ENCODE peak calls at places on chromosomes 6 and 20, in four cellular contexts. E, X, V and G are unnamed samples. For H3K4me1, the result is how much of the 10 kb centered on the place peaks cover.

GRCh38 chr20:14612389-14612788 is 275.0 kb upstream of the FLRT3 start:
- DNase-seq in E (no peak), V (peak), X (no peak), G (no peak)

GRCh38 chr6:25713802-25714201 is 40.7 kb upstream of the SLC17A4 start:
- DNase-seq in X (no peak), E (no peak), V (no peak), G (no peak)

GRCh38 chr6:68651018-68651985 is 16.2 kb downstream of the ADGRB3 start:
- DNase-seq in E (no peak), V (no peak), X (no peak), G (no peak)

GRCh38 chr6:90940812-90941481 is 354.1 kb upstream of the MAP3K7 start:
- DNase-seq in X (peak), E (no peak), V (peak), G (no peak)

GRCh38 chr6:111591901-111592461 is 13.7 kb downstream of the TRAF3IP2 start:
- DNase-seq in X (no peak), E (no peak), V (no peak), G (no peak)

GRCh38 chr6:45115696-45116095 is 212.4 kb upstream of the RUNX2 start:
- DNase-seq in V (peak), X (no peak), E (no peak), G (no peak)

GRCh38 chr6:157380458-157380778 is 572 bp upstream of the ZDHHC14 start:
- DNase-seq in X (peak), E (no peak), V (no peak), G (no peak)

GRCh38 chr6:105501945-105502344 is 99.1 kb upstream of the PREP start:
- DNase-seq in E (no peak), V (no peak), X (no peak), G (no peak)

GRCh38 chr6:89536230-89536629 is 102.3 kb downstream of the LYRM2 start:
- DNase-seq in X (no peak), V (no peak), E (peak), G (peak)

GRCh38 chr20:539848-540247 is 3.7 kb downstream of the CSNK2A1 start:
- DNase-seq in X (no peak), V (peak), E (no peak), G (no peak)

GRCh38 chr20:37534401-37535157 is 6.9 kb upstream of the BLCAP start:
- DNase-seq in X (peak), E (peak), V (peak), G (peak)

GRCh38 chr6:158757753-158758090 is 61.4 kb downstream of the EZR start:
- DNase-seq in X (no peak), E (peak), V (no peak), G (no peak)

GRCh38 chr6:131366223-131366622 is 206.8 kb upstream of the ARG1 start:
- DNase-seq in V (no peak), E (no peak), X (peak), G (no peak)
- H3K4me3 ChIP-seq in V (no peak), E (no peak), X (no peak), G (no peak)

DNA sequence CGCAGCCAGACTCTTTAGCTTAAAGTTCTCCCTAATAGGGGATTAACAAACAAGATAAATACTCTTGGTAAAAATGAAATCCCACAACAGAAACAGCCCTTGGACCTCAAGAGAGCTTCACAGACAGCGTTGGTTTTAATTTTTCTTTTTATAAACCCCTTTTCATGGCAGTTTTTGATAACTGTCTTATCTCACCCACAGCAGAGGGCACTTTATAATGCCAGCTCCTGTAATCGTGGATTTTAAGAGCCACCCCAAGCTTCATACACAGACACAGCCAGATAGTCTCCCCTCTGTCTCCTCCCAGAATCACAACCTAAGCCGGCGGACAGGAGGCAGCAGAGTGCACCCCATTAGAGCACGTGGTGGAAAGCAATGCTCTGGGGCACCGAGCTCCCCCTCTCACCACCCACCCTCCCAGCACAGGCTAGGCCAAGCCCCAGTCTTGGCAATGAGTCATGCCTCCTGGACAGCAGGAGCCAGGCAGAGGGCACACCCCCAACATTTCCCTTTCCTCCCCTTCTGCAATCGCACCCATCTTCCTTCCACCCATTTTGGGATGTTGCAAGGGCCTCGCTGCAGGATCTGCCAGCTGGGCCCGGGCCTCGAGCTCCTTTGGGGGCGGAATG is 2.5 kb downstream of the JAG1 start:
- DNase-seq in V (peak), E (peak), X (peak), G (no peak)
- H3K4me1 ChIP-seq in V (under half), E (under half), X (under half), G (under half)

GRCh38 chr6:148289153-148289552 is 53.5 kb upstream of the SASH1 start:
- DNase-seq in X (no peak), V (no peak), E (no peak), G (no peak)
- H3K4me3 ChIP-seq in X (no peak), V (no peak), E (peak), G (no peak)

DNA sequence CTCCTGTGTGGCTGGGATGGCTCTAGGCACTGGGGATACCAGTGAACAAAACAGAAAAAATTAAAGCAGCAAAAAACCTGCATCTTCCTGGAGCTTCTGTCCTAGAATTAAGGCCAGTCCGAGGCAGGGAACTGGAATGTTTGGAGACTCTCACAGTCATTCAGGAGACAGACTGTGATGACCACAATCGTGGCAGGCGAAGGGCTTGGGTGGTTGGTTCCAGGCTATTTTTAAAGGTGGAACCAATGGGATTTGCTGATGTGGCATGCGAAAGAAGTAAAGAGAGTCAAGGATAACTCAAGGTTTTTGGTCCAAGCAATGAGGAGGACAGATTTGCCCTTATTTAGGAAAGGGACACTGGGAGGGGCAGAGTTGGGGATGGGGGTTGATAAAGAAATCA is 66.9 kb downstream of the SULF2 start:
- DNase-seq in E (no peak), X (no peak), V (no peak), G (no peak)
- H3K4me1 ChIP-seq in E (under half), X (under half), V (under half), G (under half)

DNA sequence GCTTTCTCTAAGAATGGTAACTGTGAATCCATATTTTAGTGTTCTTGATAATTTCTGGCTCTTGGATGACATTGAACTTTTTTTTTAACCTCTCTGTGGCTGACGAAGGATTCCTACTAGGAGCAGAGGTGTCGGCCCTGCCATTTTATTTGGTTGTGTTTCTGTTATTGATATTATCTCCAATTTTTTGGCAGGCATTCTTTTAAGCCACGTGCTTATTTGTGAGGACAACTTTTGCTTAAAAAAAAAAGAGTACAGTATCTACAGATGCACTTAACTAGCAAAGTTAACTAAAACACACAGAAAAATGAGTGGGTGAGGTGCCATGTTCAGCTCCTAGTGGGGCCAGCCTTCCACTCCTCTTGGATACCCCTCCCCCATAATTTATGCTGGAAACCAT is 1.1 kb downstream of the FANCE start:
- DNase-seq in E (no peak), X (no peak), V (no peak), G (no peak)
- H3K4me3 ChIP-seq in E (peak), X (peak), V (peak), G (peak)

GRCh38 chr6:150752409-150752808 is 113.1 kb upstream of the MTHFD1L start:
- DNase-seq in X (no peak), E (no peak), V (no peak), G (no peak)

GRCh38 chr6:150755524-150755923 is 110.0 kb upstream of the MTHFD1L start:
- DNase-seq in X (no peak), V (no peak), E (no peak), G (no peak)

GRCh38 chr6:150756170-150756569 is 109.3 kb upstream of the MTHFD1L start:
- DNase-seq in V (no peak), X (no peak), E (no peak), G (no peak)

GRCh38 chr6:150753404-150754184 is 111.9 kb upstream of the MTHFD1L start:
- DNase-seq in X (no peak), E (peak), V (no peak), G (no peak)

GRCh38 chr6:150755042-150755441 is 110.5 kb upstream of the MTHFD1L start:
- DNase-seq in X (no peak), V (no peak), E (no peak), G (peak)
- H3K4me1 ChIP-seq in X (under half), V (under half), E (under half), G (under half)

GRCh38 chr20:35436175-35436568 is 1.9 kb downstream of the GDF5 start:
- DNase-seq in X (no peak), V (no peak), E (peak), G (no peak)
- H3K4me3 ChIP-seq in X (no peak), V (no peak), E (no peak), G (no peak)

DNA sequence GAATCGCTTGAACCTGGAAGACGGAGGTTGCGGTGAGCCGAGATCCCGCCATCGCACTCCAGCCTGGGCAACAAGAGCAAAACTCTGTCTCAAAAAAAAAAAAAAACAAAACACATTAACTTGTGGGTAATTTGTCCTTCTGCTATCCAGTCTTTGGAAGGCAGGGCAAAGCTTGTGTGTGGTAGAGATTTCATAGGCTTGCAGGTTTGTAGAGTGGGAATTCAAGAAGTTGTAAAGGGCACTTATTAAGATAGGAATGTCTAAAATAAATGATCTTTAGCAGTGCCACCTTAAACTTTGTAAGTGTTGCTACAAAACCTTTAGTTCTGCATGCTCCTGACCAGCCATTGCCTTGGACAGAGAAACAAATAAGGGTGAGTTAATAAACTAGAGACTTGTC is 8.4 kb downstream of the VAPB start:
- DNase-seq in X (no peak), V (no peak), E (no peak), G (no peak)
- H3K4me1 ChIP-seq in X (under half), V (under half), E (under half), G (under half)